ENCODE peak calls at places on chromosomes 13 and 19, in eight cellular contexts. One of them, this sample, is unnamed.

GRCh38 chr13:84994582-84994981 is 804.6 kb downstream of the SLITRK6 start:
- DNase-seq in aorta: no peak
- DNase-seq in fibroblast of pulmonary artery: no peak
- DNase-seq in adipocyte: peak
- DNase-seq in HL-60: no peak
- DNase-seq in pancreas: no peak
- DNase-seq in lower leg skin: no peak
- DNase-seq in BJ: no peak
- DNase-seq in this sample: no peak

GRCh38 chr19:12985049-12985776 is 10.1 kb upstream of the NFIX start:
- DNase-seq in adipocyte: no peak
- DNase-seq in pancreas: no peak
- DNase-seq in aorta: no peak
- DNase-seq in HL-60: no peak
- DNase-seq in fibroblast of pulmonary artery: no peak
- DNase-seq in lower leg skin: peak
- DNase-seq in BJ: no peak
- DNase-seq in this sample: peak

GRCh38 chr13:87671031-87671823 is at the start of gene SLITRK5:
- DNase-seq in adipocyte: peak
- DNase-seq in lower leg skin: peak
- DNase-seq in fibroblast of pulmonary artery: peak
- DNase-seq in aorta: peak
- DNase-seq in HL-60: peak
- DNase-seq in BJ: no peak
- DNase-seq in pancreas: peak
- DNase-seq in this sample: peak

GRCh38 chr19:10379880-10380310 is 477 bp downstream of the TYK2 start:
- DNase-seq in aorta: no peak
- DNase-seq in fibroblast of pulmonary artery: no peak
- DNase-seq in lower leg skin: no peak
- DNase-seq in HL-60: no peak
- DNase-seq in adipocyte: peak
- DNase-seq in BJ: no peak
- DNase-seq in pancreas: no peak
- DNase-seq in this sample: no peak

GRCh38 chr19:44824758-44825157 is 15.9 kb downstream of the BCAM start:
- DNase-seq in fibroblast of pulmonary artery: no peak
- DNase-seq in adipocyte: no peak
- DNase-seq in BJ: no peak
- DNase-seq in aorta: no peak
- DNase-seq in pancreas: peak
- DNase-seq in HL-60: no peak
- DNase-seq in lower leg skin: no peak
- DNase-seq in this sample: no peak

GRCh38 chr13:111956261-111957151 is 110.4 kb upstream of the SOX1 start:
- DNase-seq in fibroblast of pulmonary artery: no peak
- DNase-seq in aorta: no peak
- DNase-seq in pancreas: no peak
- DNase-seq in HL-60: no peak
- DNase-seq in lower leg skin: peak
- DNase-seq in BJ: no peak
- DNase-seq in adipocyte: no peak
- DNase-seq in this sample: no peak

GRCh38 chr19:44570984-44571684 is 41.7 kb upstream of the CEACAM20 start:
- DNase-seq in HL-60: peak
- DNase-seq in adipocyte: peak
- DNase-seq in pancreas: no peak
- DNase-seq in fibroblast of pulmonary artery: peak
- DNase-seq in aorta: peak
- DNase-seq in BJ: peak
- DNase-seq in lower leg skin: no peak
- DNase-seq in this sample: peak

GRCh38 chr13:76630629-76631028 is 255.6 kb downstream of the KCTD12 start:
- DNase-seq in HL-60: no peak
- DNase-seq in aorta: no peak
- DNase-seq in fibroblast of pulmonary artery: no peak
- DNase-seq in lower leg skin: no peak
- DNase-seq in pancreas: no peak
- DNase-seq in BJ: no peak
- DNase-seq in adipocyte: no peak
- DNase-seq in this sample: no peak

GRCh38 chr19:13784731-13785452 is 10.4 kb upstream of the ZSWIM4 start:
- DNase-seq in pancreas: peak
- DNase-seq in HL-60: peak
- DNase-seq in adipocyte: peak
- DNase-seq in aorta: peak
- DNase-seq in lower leg skin: peak
- DNase-seq in fibroblast of pulmonary artery: peak
- DNase-seq in BJ: no peak
- DNase-seq in this sample: peak

GRCh38 chr13:77298403-77298802 is 28.5 kb downstream of the MYCBP2 start:
- DNase-seq in HL-60: no peak
- DNase-seq in aorta: no peak
- DNase-seq in adipocyte: no peak
- DNase-seq in lower leg skin: no peak
- DNase-seq in pancreas: no peak
- DNase-seq in fibroblast of pulmonary artery: no peak
- DNase-seq in BJ: no peak
- DNase-seq in this sample: no peak

GRCh38 chr13:44050450-44051063 is 170.9 kb downstream of the LACC1 start:
- DNase-seq in HL-60: no peak
- DNase-seq in pancreas: no peak
- DNase-seq in BJ: no peak
- DNase-seq in adipocyte: peak
- DNase-seq in lower leg skin: no peak
- DNase-seq in aorta: no peak
- DNase-seq in fibroblast of pulmonary artery: peak
- DNase-seq in this sample: no peak

GRCh38 chr19:18291019-18291524 is 9.7 kb upstream of the JUND start:
- DNase-seq in HL-60: no peak
- DNase-seq in lower leg skin: no peak
- DNase-seq in BJ: no peak
- DNase-seq in fibroblast of pulmonary artery: no peak
- DNase-seq in pancreas: no peak
- DNase-seq in adipocyte: no peak
- DNase-seq in aorta: no peak
- DNase-seq in this sample: peak

GRCh38 chr19:38266981-38267597 is 2.7 kb downstream of the SPINT2 start:
- DNase-seq in pancreas: no peak
- DNase-seq in BJ: no peak
- DNase-seq in HL-60: no peak
- DNase-seq in aorta: no peak
- DNase-seq in adipocyte: peak
- DNase-seq in fibroblast of pulmonary artery: peak
- DNase-seq in lower leg skin: no peak
- DNase-seq in this sample: no peak

GRCh38 chr19:29478578-29479565 is 46.9 kb upstream of the VSTM2B start:
- DNase-seq in HL-60: no peak
- DNase-seq in BJ: no peak
- DNase-seq in adipocyte: no peak
- DNase-seq in aorta: no peak
- DNase-seq in fibroblast of pulmonary artery: no peak
- DNase-seq in lower leg skin: peak
- DNase-seq in pancreas: no peak
- DNase-seq in this sample: no peak

GRCh38 chr13:26541678-26542553 is 15.6 kb upstream of the WASF3 start:
- DNase-seq in pancreas: no peak
- DNase-seq in adipocyte: no peak
- DNase-seq in BJ: no peak
- DNase-seq in fibroblast of pulmonary artery: no peak
- DNase-seq in aorta: no peak
- DNase-seq in lower leg skin: no peak
- DNase-seq in HL-60: no peak
- DNase-seq in this sample: no peak

GRCh38 chr13:81302677-81303076 is 961.8 kb upstream of the SPRY2 start:
- DNase-seq in adipocyte: no peak
- DNase-seq in lower leg skin: no peak
- DNase-seq in pancreas: no peak
- DNase-seq in aorta: no peak
- DNase-seq in HL-60: no peak
- DNase-seq in BJ: no peak
- DNase-seq in fibroblast of pulmonary artery: no peak
- DNase-seq in this sample: no peak

GRCh38 chr19:11377237-11377636 is 2.8 kb downstream of the SWSAP1 start:
- DNase-seq in adipocyte: peak
- DNase-seq in lower leg skin: no peak
- DNase-seq in pancreas: no peak
- DNase-seq in aorta: peak
- DNase-seq in HL-60: peak
- DNase-seq in fibroblast of pulmonary artery: peak
- DNase-seq in BJ: peak
- DNase-seq in this sample: no peak

DNA sequence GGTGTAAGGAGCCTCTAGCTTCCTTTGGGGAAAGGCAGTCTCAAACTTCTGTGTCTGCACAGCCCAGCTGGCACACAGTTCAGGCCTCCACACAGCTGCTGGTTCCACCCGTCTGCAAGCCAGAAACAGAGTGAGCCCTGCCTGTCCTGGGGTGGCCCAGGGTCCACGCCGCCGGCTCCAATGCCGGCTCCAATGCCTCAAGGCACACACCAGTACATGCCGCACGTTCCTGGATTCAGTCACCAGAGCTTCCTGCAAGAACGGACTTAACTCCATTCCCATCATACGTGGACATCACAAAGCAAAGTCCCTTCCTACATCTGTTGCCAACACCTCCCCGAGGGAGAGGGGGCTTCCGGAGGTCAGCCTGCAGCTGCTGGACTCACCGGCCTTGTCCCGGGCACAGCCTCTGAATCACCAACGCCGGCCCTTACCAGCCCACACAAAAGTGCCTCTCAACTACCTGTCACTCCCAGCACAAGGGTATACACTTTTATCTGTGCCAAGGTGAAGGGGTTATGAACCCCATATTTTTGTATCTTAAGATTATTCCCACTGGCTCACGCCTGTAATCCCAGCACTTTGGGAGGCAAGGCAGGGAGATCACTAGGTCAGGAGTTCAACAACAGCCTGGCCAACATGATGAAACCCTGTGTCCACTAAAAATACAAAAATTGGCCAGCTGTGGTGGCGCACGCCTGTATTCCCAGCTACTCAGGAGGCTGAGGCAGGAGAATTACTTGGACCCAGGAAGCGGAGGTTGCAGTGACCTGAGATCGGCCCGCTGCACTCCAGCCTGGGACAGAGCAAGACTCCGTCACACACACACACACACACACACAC is 8.4 kb downstream of the SH3GL1 start:
- DNase-seq in fibroblast of pulmonary artery: peak
- DNase-seq in pancreas: no peak
- DNase-seq in aorta: no peak
- DNase-seq in HL-60: no peak
- DNase-seq in BJ: peak
- DNase-seq in adipocyte: peak
- DNase-seq in lower leg skin: no peak
- DNase-seq in this sample: peak
- H3K4me3 ChIP-seq in fibroblast of pulmonary artery: no peak
- H3K4me3 ChIP-seq in pancreas: no peak
- H3K4me3 ChIP-seq in aorta: no peak
- H3K4me3 ChIP-seq in HL-60: no peak
- H3K4me3 ChIP-seq in BJ: no peak
- H3K4me3 ChIP-seq in adipocyte: peak
- H3K4me3 ChIP-seq in lower leg skin: no peak
- H3K4me3 ChIP-seq in this sample: no peak

GRCh38 chr13:110306340-110306959 is 507 bp downstream of the COL4A1 start:
- DNase-seq in BJ: no peak
- DNase-seq in aorta: no peak
- DNase-seq in lower leg skin: peak
- DNase-seq in adipocyte: peak
- DNase-seq in HL-60: no peak
- DNase-seq in fibroblast of pulmonary artery: peak
- DNase-seq in pancreas: peak
- DNase-seq in this sample: no peak
- H3K4me3 ChIP-seq in BJ: peak
- H3K4me3 ChIP-seq in aorta: peak
- H3K4me3 ChIP-seq in lower leg skin: peak
- H3K4me3 ChIP-seq in adipocyte: peak
- H3K4me3 ChIP-seq in HL-60: no peak
- H3K4me3 ChIP-seq in fibroblast of pulmonary artery: peak
- H3K4me3 ChIP-seq in pancreas: peak
- H3K4me3 ChIP-seq in this sample: peak

GRCh38 chr19:51807111-51807701 is 12.2 kb downstream of the FPR3 start:
- DNase-seq in adipocyte: no peak
- DNase-seq in lower leg skin: no peak
- DNase-seq in BJ: no peak
- DNase-seq in pancreas: no peak
- DNase-seq in fibroblast of pulmonary artery: peak
- DNase-seq in aorta: no peak
- DNase-seq in HL-60: peak
- DNase-seq in this sample: no peak
- H3K4me3 ChIP-seq in adipocyte: no peak
- H3K4me3 ChIP-seq in lower leg skin: no peak
- H3K4me3 ChIP-seq in BJ: no peak
- H3K4me3 ChIP-seq in pancreas: no peak
- H3K4me3 ChIP-seq in fibroblast of pulmonary artery: no peak
- H3K4me3 ChIP-seq in aorta: no peak
- H3K4me3 ChIP-seq in HL-60: no peak
- H3K4me3 ChIP-seq in this sample: no peak

GRCh38 chr13:28754698-28755545 is 36.2 kb upstream of the SLC46A3 start:
- DNase-seq in adipocyte: no peak
- DNase-seq in pancreas: no peak
- DNase-seq in fibroblast of pulmonary artery: peak
- DNase-seq in lower leg skin: no peak
- DNase-seq in BJ: no peak
- DNase-seq in aorta: no peak
- DNase-seq in HL-60: peak
- DNase-seq in this sample: peak

GRCh38 chr13:28753946-28754345 is 35.2 kb upstream of the SLC46A3 start:
- DNase-seq in HL-60: no peak
- DNase-seq in pancreas: no peak
- DNase-seq in BJ: no peak
- DNase-seq in aorta: no peak
- DNase-seq in fibroblast of pulmonary artery: no peak
- DNase-seq in lower leg skin: no peak
- DNase-seq in adipocyte: no peak
- DNase-seq in this sample: no peak

GRCh38 chr13:28753208-28753892 is 34.6 kb upstream of the SLC46A3 start:
- DNase-seq in adipocyte: peak
- DNase-seq in BJ: peak
- DNase-seq in HL-60: no peak
- DNase-seq in fibroblast of pulmonary artery: peak
- DNase-seq in pancreas: no peak
- DNase-seq in lower leg skin: no peak
- DNase-seq in aorta: peak
- DNase-seq in this sample: peak

GRCh38 chr13:28751210-28751935 is 32.6 kb upstream of the SLC46A3 start:
- DNase-seq in HL-60: no peak
- DNase-seq in adipocyte: no peak
- DNase-seq in pancreas: no peak
- DNase-seq in fibroblast of pulmonary artery: peak
- DNase-seq in BJ: no peak
- DNase-seq in lower leg skin: no peak
- DNase-seq in aorta: no peak
- DNase-seq in this sample: no peak

DNA sequence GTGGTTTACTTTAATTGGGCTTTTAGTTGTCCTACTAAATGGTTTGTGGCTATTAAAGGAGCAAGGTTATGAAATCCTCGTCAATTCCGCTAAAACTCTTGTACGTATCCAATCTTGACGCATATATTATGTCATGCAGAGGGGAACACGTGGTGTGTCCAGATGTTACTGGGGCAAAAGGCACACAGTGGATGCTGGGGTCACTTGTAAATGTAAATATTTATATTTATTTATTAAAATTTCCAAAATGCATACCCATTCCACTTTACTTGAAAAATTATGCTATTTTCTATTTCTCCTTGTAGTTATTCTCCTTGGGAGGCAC is 36.7 kb upstream of the SLC46A3 start:
- DNase-seq in fibroblast of pulmonary artery: no peak
- DNase-seq in adipocyte: no peak
- DNase-seq in pancreas: no peak
- DNase-seq in lower leg skin: no peak
- DNase-seq in aorta: no peak
- DNase-seq in HL-60: no peak
- DNase-seq in BJ: peak
- DNase-seq in this sample: no peak
- H3K4me3 ChIP-seq in fibroblast of pulmonary artery: no peak
- H3K4me3 ChIP-seq in adipocyte: no peak
- H3K4me3 ChIP-seq in pancreas: no peak
- H3K4me3 ChIP-seq in lower leg skin: no peak
- H3K4me3 ChIP-seq in aorta: no peak
- H3K4me3 ChIP-seq in HL-60: no peak
- H3K4me3 ChIP-seq in BJ: no peak
- H3K4me3 ChIP-seq in this sample: peak

This sample was measured in heart right ventricle.